ENCODE peak calls at places on chromosomes 12 and 14, in ten cellular contexts. U, P, Y, H, S, Z, G, X, L and B are unnamed samples.

GRCh38 chr14:76293923-76294322 is 82.0 kb upstream of the ESRRB start:
- DNase-seq in U (peak), L (no peak), H (no peak), S (no peak), P (no peak), X (no peak), Z (no peak), G (no peak), Y (no peak), B (no peak)

GRCh38 chr12:15268927-15269552 is 47.8 kb upstream of the RERG start:
- DNase-seq in Z (peak), Y (peak), S (no peak), L (peak), H (peak), U (peak), P (peak), X (peak), G (no peak), B (no peak)

GRCh38 chr14:100815478-100816285 is 10.2 kb upstream of the MEG3 start:
- DNase-seq in G (no peak), L (no peak), X (no peak), S (peak), Y (no peak), P (no peak), Z (no peak), U (no peak), H (no peak), B (peak)

GRCh38 chr14:62988967-62989366 is 56.3 kb downstream of the KCNH5 start:
- DNase-seq in H (no peak), U (no peak), X (no peak), Y (no peak), S (no peak), L (no peak), P (no peak), Z (no peak), G (no peak), B (no peak)

GRCh38 chr12:24695657-24696329 is 253.1 kb downstream of the BCAT1 start:
- DNase-seq in P (no peak), S (no peak), H (no peak), L (no peak), Z (no peak), G (no peak), X (no peak), U (no peak), Y (no peak), B (no peak)

GRCh38 chr14:90705052-90705392 is 111.2 kb downstream of the TTC7B start:
- DNase-seq in H (no peak), Z (no peak), Y (no peak), X (no peak), P (no peak), U (no peak), G (no peak), L (no peak), S (no peak), B (no peak)

GRCh38 chr14:35342160-35343010 is 50.2 kb downstream of the PSMA6 start:
- DNase-seq in X (no peak), H (no peak), U (no peak), G (no peak), S (no peak), P (no peak), Z (no peak), L (no peak), Y (peak), B (no peak)

GRCh38 chr12:94783862-94784261 is 133.5 kb upstream of the TMCC3 start:
- DNase-seq in L (no peak), Y (no peak), Z (no peak), U (no peak), H (peak), P (no peak), G (no peak), S (no peak), X (no peak), B (no peak)

GRCh38 chr12:64665506-64665905 is 55.2 kb downstream of the RASSF3 start:
- DNase-seq in S (no peak), U (no peak), G (no peak), Z (peak), L (peak), H (no peak), P (no peak), Y (no peak), X (no peak), B (no peak)

GRCh38 chr14:87461704-87462103 is 531.3 kb downstream of the GALC start:
- DNase-seq in S (no peak), P (no peak), U (no peak), Z (no peak), L (peak), G (no peak), H (no peak), X (no peak), Y (no peak), B (no peak)

GRCh38 chr12:28051516-28052456 is 79.3 kb upstream of the PTHLH start:
- DNase-seq in Y (peak), L (no peak), X (no peak), P (no peak), U (no peak), H (no peak), Z (no peak), S (no peak), G (no peak), B (no peak)